ENCODE peak calls at places on chromosomes 13 and 19, in seven cellular contexts. F is testis, L is IMR-90, I is dorsolateral prefrontal cortex, C is fibroblast of lung, Y is psoas muscle, D is cardiac fibroblast. J is an unnamed sample.

GRCh38 chr13:48979892-48980291 is 4.2 kb downstream of the FNDC3A start:
- DNase-seq in F (no peak), L (no peak), I (no peak), C (no peak), Y (no peak), D (no peak), J (no peak)

GRCh38 chr13:110920038-110920437 is 5.2 kb upstream of the ANKRD10 start:
- DNase-seq in F (peak; percentile 57), L (no peak), I (no peak), C (no peak), Y (peak; percentile 53), D (no peak), J (no peak)

GRCh38 chr19:1755467-1756155 is 2.3 kb downstream of the ONECUT3 start:
- DNase-seq in F (no peak), L (no peak), I (no peak), C (no peak), Y (no peak), D (no peak), J (no peak)

GRCh38 chr13:114053026-114053425 is 79.2 kb upstream of the C13orf46 start:
- DNase-seq in F (no peak), L (peak; percentile 79), I (no peak), C (peak; percentile 85), Y (no peak), D (peak; percentile 52), J (peak; percentile 40)

GRCh38 chr19:48513289-48514122 is 1.9 kb upstream of the LMTK3 start:
- DNase-seq in F (peak; percentile 82), L (peak; percentile 64), I (peak; percentile 90), C (peak; percentile 61), Y (peak; percentile 75), D (peak; percentile 74), J (peak; percentile 72)

GRCh38 chr19:16829822-16830289 is 658 bp downstream of the SIN3B start:
- DNase-seq in F (no peak), L (no peak), I (no peak), C (no peak), Y (no peak), D (no peak), J (no peak)

GRCh38 chr13:85798999-85799646 is at the start of gene SLITRK6:
- DNase-seq in F (no peak), L (peak; percentile 85), I (no peak), C (peak; percentile 84), Y (no peak), D (peak; percentile 46), J (peak; percentile 70)

GRCh38 chr19:14979498-14980255 is at the start of gene SLC1A6:
- DNase-seq in F (peak; percentile 43), L (no peak), I (no peak), C (no peak), Y (no peak), D (no peak), J (no peak)

GRCh38 chr19:33676999-33677665 is 55.4 kb downstream of the CHST8 start:
- DNase-seq in F (no peak), L (no peak), I (peak; percentile 2), C (no peak), Y (no peak), D (no peak), J (no peak)

GRCh38 chr19:55654833-55655647 is at the start of gene U2AF2:
- DNase-seq in F (peak; percentile 97), L (peak; percentile 89), I (peak; percentile 94), C (peak; percentile 81), Y (peak; percentile 99), D (peak; percentile 96), J (peak; percentile 62)

GRCh38 chr19:36113895-36114762 is 546 bp downstream of the POLR2I start:
- DNase-seq in F (peak; percentile 32), L (peak; percentile 30), I (no peak), C (peak; percentile 24), Y (no peak), D (peak; percentile 48), J (peak; percentile 29)

GRCh38 chr19:14354445-14354844 is 26.8 kb upstream of the ADGRE5 start:
- DNase-seq in F (no peak), L (no peak), I (no peak), C (no peak), Y (no peak), D (no peak), J (no peak)

GRCh38 chr19:51742736-51743288 is 8.9 kb downstream of the FPR1 start:
- DNase-seq in F (no peak), L (no peak), I (no peak), C (peak; percentile 86), Y (no peak), D (peak; percentile 51), J (no peak)

GRCh38 chr13:111912453-111912866 is 154.5 kb upstream of the SOX1 start:
- DNase-seq in F (no peak), L (no peak), I (peak; percentile 14), C (no peak), Y (no peak), D (no peak), J (no peak)

GRCh38 chr13:109708014-109708617 is 78.3 kb downstream of the IRS2 start:
- DNase-seq in F (no peak), L (no peak), I (no peak), C (no peak), Y (no peak), D (no peak), J (no peak)

GRCh38 chr13:109703250-109703649 is 83.1 kb downstream of the IRS2 start:
- DNase-seq in F (no peak), L (no peak), I (no peak), C (no peak), Y (no peak), D (no peak), J (no peak)

GRCh38 chr13:109707044-109707794 is 79.2 kb downstream of the IRS2 start:
- DNase-seq in F (no peak), L (no peak), I (no peak), C (no peak), Y (no peak), D (no peak), J (no peak)

GRCh38 chr13:109700176-109700575 is 86.2 kb downstream of the IRS2 start:
- DNase-seq in F (peak; percentile 62), L (peak; percentile 24), I (peak; percentile 45), C (peak; percentile 81), Y (peak; percentile 78), D (peak; percentile 94), J (peak; percentile 90)

GRCh38 chr13:109706015-109706715 is 80.2 kb downstream of the IRS2 start:
- DNase-seq in F (no peak), L (no peak), I (no peak), C (no peak), Y (no peak), D (no peak), J (no peak)
- H3K4me3 ChIP-seq in F (no peak overlapping the region), L (no peak overlapping the region), I (no peak overlapping the region), C (no peak overlapping the region), Y (no peak overlapping the region), D (no peak overlapping the region), J (no peak overlapping the region)

GRCh38 chr19:40417714-40417996 is 4.5 kb upstream of the PRX start:
- DNase-seq in F (no peak), L (no peak), I (no peak), C (no peak), Y (no peak), D (no peak), J (no peak)

GRCh38 chr19:40415799-40416198 is 2.6 kb upstream of the PRX start:
- DNase-seq in F (no peak), L (no peak), I (no peak), C (no peak), Y (no peak), D (no peak), J (no peak)

GRCh38 chr19:40419066-40419612 is 6.0 kb upstream of the PRX start:
- DNase-seq in F (no peak), L (no peak), I (no peak), C (no peak), Y (no peak), D (no peak), J (no peak)

GRCh38 chr19:40418040-40418439 is 4.9 kb upstream of the PRX start:
- DNase-seq in F (no peak), L (no peak), I (no peak), C (no peak), Y (no peak), D (no peak), J (no peak)

DNA sequence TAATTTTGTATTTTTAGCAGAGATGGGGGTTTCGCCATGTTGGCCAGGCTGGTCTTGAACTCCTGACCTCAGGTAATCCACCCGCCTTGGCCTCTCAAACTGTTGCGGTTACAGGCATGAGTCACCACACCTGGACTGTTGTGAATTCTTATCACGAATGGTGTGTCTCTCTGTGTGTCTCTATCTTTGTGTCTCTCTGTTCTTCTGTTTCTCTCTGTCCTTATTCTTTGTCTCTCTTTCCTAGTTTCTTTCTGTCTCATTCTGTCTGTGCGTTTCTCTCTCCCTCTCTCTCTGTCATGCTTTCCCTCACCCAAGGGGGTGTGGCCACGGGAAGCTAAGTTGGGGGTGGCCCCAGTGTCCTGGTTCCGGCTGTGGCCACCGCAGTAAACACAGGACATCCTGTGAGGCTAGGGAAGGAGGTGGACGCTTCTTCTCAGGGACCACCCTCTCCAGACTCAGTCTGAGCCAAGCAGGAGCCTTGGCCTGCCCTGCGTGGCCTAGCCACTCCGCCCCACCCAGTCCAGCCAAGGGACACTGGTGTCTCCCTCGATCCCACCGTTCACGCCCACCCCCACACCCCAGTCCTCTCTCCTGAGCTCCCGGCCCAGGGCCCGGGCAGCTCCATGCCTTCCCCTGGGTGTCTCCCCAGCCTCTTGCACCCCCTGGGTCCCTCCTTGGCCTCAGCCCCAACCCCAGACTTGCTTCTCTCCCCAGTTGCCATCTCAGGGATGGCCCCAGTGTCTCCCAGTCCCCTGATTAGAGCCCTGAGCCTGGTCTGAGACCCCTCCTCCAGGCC is 3.9 kb upstream of the PRX start:
- DNase-seq in F (peak; percentile 53), L (peak; percentile 35), I (no peak), C (no peak), Y (peak; percentile 80), D (peak; percentile 27), J (peak; percentile 20)
- TF ChIP-seq CTCF in F (no peak), L (no peak), I (no peak), C (no peak), Y (no peak), D (no peak), J (no peak)

DNA sequence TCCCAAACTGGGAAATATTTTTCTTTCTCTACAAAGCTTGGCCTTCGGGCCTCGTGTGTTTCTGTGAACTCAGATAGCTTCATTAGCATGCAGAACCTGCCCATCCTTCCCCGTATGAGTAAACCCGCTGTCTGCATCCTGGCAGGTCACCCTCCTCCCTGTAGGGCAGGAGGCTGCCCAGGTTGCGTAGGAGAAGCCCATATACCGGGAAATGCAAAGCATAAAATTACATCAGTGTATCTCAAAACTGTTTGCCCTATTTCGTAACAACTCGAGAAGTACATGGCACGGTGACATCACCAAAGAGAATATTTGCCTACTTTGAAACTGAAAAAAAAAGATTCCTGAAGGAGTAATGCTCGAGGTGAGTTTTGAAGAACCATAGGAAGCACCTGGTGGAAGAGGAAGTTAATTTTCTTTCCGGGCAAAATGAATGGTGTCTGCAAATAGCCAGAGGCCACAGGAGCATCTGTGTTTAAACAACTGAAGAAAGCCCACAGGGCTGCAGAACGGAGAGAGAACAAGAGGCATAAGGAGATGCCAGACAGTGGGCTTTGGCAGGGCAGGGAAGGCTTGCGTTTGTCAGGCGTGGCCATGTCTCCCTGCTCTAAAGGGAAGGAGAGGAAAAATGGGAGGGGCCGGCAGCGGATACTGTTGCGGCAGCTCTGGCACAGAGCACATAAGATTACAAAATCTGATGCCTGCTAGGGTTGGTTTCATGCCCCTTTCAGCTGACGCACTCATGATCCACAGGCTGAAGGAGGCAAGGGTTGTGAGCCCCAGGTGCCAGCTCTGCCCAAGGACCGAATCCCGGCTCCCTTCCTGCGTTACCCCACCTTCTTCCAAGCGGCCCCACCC is 81.4 kb downstream of the IRS2 start:
- DNase-seq in F (peak; percentile 38), L (no peak), I (peak; percentile 46), C (no peak), Y (peak; percentile 68), D (peak; percentile 27), J (peak; percentile 33)
- H3K4me3 ChIP-seq in F (no peak overlapping the region), L (no peak overlapping the region), I (no peak overlapping the region), C (no peak overlapping the region), Y (no peak overlapping the region), D (no peak overlapping the region), J (no peak overlapping the region)

GRCh38 chr19:35044317-35045117 is 3.0 kb downstream of the HPN start:
- DNase-seq in F (peak; percentile 78), L (peak; percentile 43), I (peak; percentile 73), C (peak; percentile 18), Y (peak; percentile 82), D (peak; percentile 66), J (peak; percentile 71)
- TF ChIP-seq CTCF in F (peak; percentile 83), L (peak; percentile 81), I (peak; percentile 98), C (peak; percentile 96), Y (peak; percentile 98), D (peak; percentile 97), J (peak; percentile 99)